ENCODE peak calls at places on chromosomes 3 and 15, in seven cellular contexts. L, B, H, U, E, T and Z are unnamed samples.

GRCh38 chr3:7203969-7204847 is 343.3 kb downstream of the GRM7 start:
- DNase-seq in T (no peak), E (no peak), U (no peak), L (no peak), B (no peak), H (no peak), Z (no peak)

GRCh38 chr3:57006949-57007419 is 53.5 kb upstream of the SPATA12 start:
- DNase-seq in U (peak; percentile 48), L (no peak), T (no peak), E (no peak), B (no peak), H (no peak), Z (peak; percentile 53)

GRCh38 chr3:72892870-72893269 is 5.0 kb downstream of the GXYLT2 start:
- DNase-seq in U (no peak), B (no peak), E (peak; percentile 60), H (no peak), L (no peak), T (no peak), Z (no peak)

GRCh38 chr15:101052031-101052620 is 133.0 kb downstream of the LRRK1 start:
- DNase-seq in T (no peak), E (no peak), L (no peak), H (no peak), B (no peak), U (peak; percentile 2), Z (no peak)

GRCh38 chr3:185825639-185826481 is 1.0 kb upstream of the IGF2BP2 start:
- DNase-seq in T (no peak), H (peak; percentile 63), E (peak; percentile 74), L (peak; percentile 87), B (peak; percentile 67), U (no peak), Z (peak; percentile 66)

GRCh38 chr15:89101302-89102191 is 13.3 kb downstream of the ABHD2 start:
- DNase-seq in B (peak; percentile 82), T (peak; percentile 93), E (no peak), U (peak; percentile 78), H (peak; percentile 97), L (no peak), Z (peak; percentile 98)

GRCh38 chr3:123295901-123296250 is 94.1 kb downstream of the SEC22A start:
- DNase-seq in B (no peak), E (no peak), L (no peak), T (no peak), H (no peak), U (no peak), Z (no peak)

GRCh38 chr3:89851974-89852621 is 744.7 kb downstream of the EPHA3 start:
- DNase-seq in U (peak; percentile 6), T (no peak), L (peak; percentile 78), H (no peak), E (peak; percentile 83), B (peak; percentile 53), Z (peak; percentile 0)